ENCODE peak calls at places on chromosome 4, in seven cellular contexts. One of them, this sample, is unnamed.

GRCh38 chr4:186020106-186020792 is 48.7 kb upstream of the TLR3 start:
- DNase-seq in stimulated activated CD4-positive, alpha-beta T cell treated with anti-CD3 and anti-CD28 coated beads, Interleukin-4, amount 100 ng/mL, for 4 hours: no peak
- DNase-seq in LHCN-M2: no peak
- DNase-seq in midbrain: no peak
- DNase-seq in SW480: no peak
- DNase-seq in EL: no peak
- DNase-seq in DMS79: no peak
- DNase-seq in this sample: no peak

GRCh38 chr4:71293705-71294104 is 45.1 kb upstream of the SLC4A4 start:
- DNase-seq in stimulated activated CD4-positive, alpha-beta T cell treated with anti-CD3 and anti-CD28 coated beads, Interleukin-4, amount 100 ng/mL, for 4 hours: no peak
- DNase-seq in EL: peak
- DNase-seq in midbrain: no peak
- DNase-seq in DMS79: no peak
- DNase-seq in LHCN-M2: peak
- DNase-seq in SW480: no peak
- DNase-seq in this sample: no peak

GRCh38 chr4:141388483-141388882 is 167.8 kb downstream of the ZNF330 start:
- DNase-seq in stimulated activated CD4-positive, alpha-beta T cell treated with anti-CD3 and anti-CD28 coated beads, Interleukin-4, amount 100 ng/mL, for 4 hours: no peak
- DNase-seq in midbrain: no peak
- DNase-seq in EL: peak
- DNase-seq in DMS79: no peak
- DNase-seq in SW480: no peak
- DNase-seq in LHCN-M2: no peak
- DNase-seq in this sample: peak

GRCh38 chr4:105808459-105809041 is 86.7 kb upstream of the NPNT start:
- DNase-seq in DMS79: no peak
- DNase-seq in midbrain: no peak
- DNase-seq in EL: peak
- DNase-seq in stimulated activated CD4-positive, alpha-beta T cell treated with anti-CD3 and anti-CD28 coated beads, Interleukin-4, amount 100 ng/mL, for 4 hours: no peak
- DNase-seq in LHCN-M2: peak
- DNase-seq in SW480: peak
- DNase-seq in this sample: peak

GRCh38 chr4:140240237-140240636 is 86.3 kb upstream of the MAML3 start:
- DNase-seq in LHCN-M2: no peak
- DNase-seq in stimulated activated CD4-positive, alpha-beta T cell treated with anti-CD3 and anti-CD28 coated beads, Interleukin-4, amount 100 ng/mL, for 4 hours: no peak
- DNase-seq in DMS79: peak
- DNase-seq in midbrain: no peak
- DNase-seq in EL: no peak
- DNase-seq in SW480: no peak
- DNase-seq in this sample: no peak

GRCh38 chr4:172892300-172892699 is 276.3 kb upstream of the GALNT7 start:
- DNase-seq in DMS79: no peak
- DNase-seq in LHCN-M2: peak
- DNase-seq in stimulated activated CD4-positive, alpha-beta T cell treated with anti-CD3 and anti-CD28 coated beads, Interleukin-4, amount 100 ng/mL, for 4 hours: no peak
- DNase-seq in midbrain: no peak
- DNase-seq in EL: peak
- DNase-seq in SW480: no peak
- DNase-seq in this sample: peak

GRCh38 chr4:113684534-113685091 is 76.9 kb downstream of the CAMK2D start:
- DNase-seq in stimulated activated CD4-positive, alpha-beta T cell treated with anti-CD3 and anti-CD28 coated beads, Interleukin-4, amount 100 ng/mL, for 4 hours: no peak
- DNase-seq in SW480: no peak
- DNase-seq in EL: peak
- DNase-seq in midbrain: peak
- DNase-seq in LHCN-M2: peak
- DNase-seq in DMS79: no peak
- DNase-seq in this sample: peak

GRCh38 chr4:40719008-40719623 is 30.6 kb upstream of the NSUN7 start:
- DNase-seq in midbrain: no peak
- DNase-seq in SW480: peak
- DNase-seq in EL: peak
- DNase-seq in stimulated activated CD4-positive, alpha-beta T cell treated with anti-CD3 and anti-CD28 coated beads, Interleukin-4, amount 100 ng/mL, for 4 hours: no peak
- DNase-seq in DMS79: peak
- DNase-seq in LHCN-M2: peak
- DNase-seq in this sample: peak

GRCh38 chr4:24642941-24643628 is 58.7 kb upstream of the DHX15 start:
- DNase-seq in LHCN-M2: peak
- DNase-seq in DMS79: no peak
- DNase-seq in stimulated activated CD4-positive, alpha-beta T cell treated with anti-CD3 and anti-CD28 coated beads, Interleukin-4, amount 100 ng/mL, for 4 hours: no peak
- DNase-seq in midbrain: no peak
- DNase-seq in EL: peak
- DNase-seq in SW480: peak
- DNase-seq in this sample: no peak

GRCh38 chr4:7434766-7435150 is at the start of gene PSAPL1:
- DNase-seq in DMS79: no peak
- DNase-seq in LHCN-M2: peak
- DNase-seq in midbrain: no peak
- DNase-seq in SW480: peak
- DNase-seq in EL: peak
- DNase-seq in stimulated activated CD4-positive, alpha-beta T cell treated with anti-CD3 and anti-CD28 coated beads, Interleukin-4, amount 100 ng/mL, for 4 hours: no peak
- DNase-seq in this sample: no peak

GRCh38 chr4:113290666-113291065 is 241.2 kb downstream of the ANK2 start:
- DNase-seq in EL: no peak
- DNase-seq in SW480: no peak
- DNase-seq in DMS79: no peak
- DNase-seq in midbrain: no peak
- DNase-seq in stimulated activated CD4-positive, alpha-beta T cell treated with anti-CD3 and anti-CD28 coated beads, Interleukin-4, amount 100 ng/mL, for 4 hours: no peak
- DNase-seq in LHCN-M2: no peak
- DNase-seq in this sample: no peak

GRCh38 chr4:53637348-53637747 is 46.1 kb upstream of the LNX1 start:
- DNase-seq in SW480: no peak
- DNase-seq in stimulated activated CD4-positive, alpha-beta T cell treated with anti-CD3 and anti-CD28 coated beads, Interleukin-4, amount 100 ng/mL, for 4 hours: no peak
- DNase-seq in LHCN-M2: no peak
- DNase-seq in midbrain: no peak
- DNase-seq in EL: no peak
- DNase-seq in DMS79: no peak
- DNase-seq in this sample: no peak

GRCh38 chr4:140090215-140090731 is 63.7 kb downstream of the MAML3 start:
- DNase-seq in SW480: peak
- DNase-seq in stimulated activated CD4-positive, alpha-beta T cell treated with anti-CD3 and anti-CD28 coated beads, Interleukin-4, amount 100 ng/mL, for 4 hours: no peak
- DNase-seq in LHCN-M2: peak
- DNase-seq in DMS79: no peak
- DNase-seq in EL: peak
- DNase-seq in midbrain: no peak
- DNase-seq in this sample: no peak

GRCh38 chr4:165806613-165807012 is 66.4 kb upstream of the TLL1 start:
- DNase-seq in midbrain: no peak
- DNase-seq in EL: no peak
- DNase-seq in LHCN-M2: no peak
- DNase-seq in stimulated activated CD4-positive, alpha-beta T cell treated with anti-CD3 and anti-CD28 coated beads, Interleukin-4, amount 100 ng/mL, for 4 hours: no peak
- DNase-seq in DMS79: no peak
- DNase-seq in SW480: no peak
- DNase-seq in this sample: no peak

GRCh38 chr4:1072830-1073446 is 40.4 kb downstream of the RNF212 start:
- DNase-seq in SW480: peak
- DNase-seq in DMS79: no peak
- DNase-seq in LHCN-M2: peak
- DNase-seq in EL: peak
- DNase-seq in stimulated activated CD4-positive, alpha-beta T cell treated with anti-CD3 and anti-CD28 coated beads, Interleukin-4, amount 100 ng/mL, for 4 hours: peak
- DNase-seq in midbrain: peak
- DNase-seq in this sample: peak

GRCh38 chr4:185143596-185143969 is 517 bp downstream of the SLC25A4 start:
- DNase-seq in midbrain: no peak
- DNase-seq in LHCN-M2: peak
- DNase-seq in stimulated activated CD4-positive, alpha-beta T cell treated with anti-CD3 and anti-CD28 coated beads, Interleukin-4, amount 100 ng/mL, for 4 hours: no peak
- DNase-seq in SW480: peak
- DNase-seq in EL: peak
- DNase-seq in DMS79: no peak
- DNase-seq in this sample: no peak

GRCh38 chr4:76615999-76616398 is 181.0 kb downstream of the SHROOM3 start:
- DNase-seq in SW480: no peak
- DNase-seq in midbrain: no peak
- DNase-seq in LHCN-M2: no peak
- DNase-seq in stimulated activated CD4-positive, alpha-beta T cell treated with anti-CD3 and anti-CD28 coated beads, Interleukin-4, amount 100 ng/mL, for 4 hours: no peak
- DNase-seq in DMS79: no peak
- DNase-seq in EL: no peak
- DNase-seq in this sample: no peak

GRCh38 chr4:101669832-101670188 is 120.7 kb upstream of the BANK1 start:
- DNase-seq in SW480: no peak
- DNase-seq in DMS79: no peak
- DNase-seq in LHCN-M2: no peak
- DNase-seq in EL: no peak
- DNase-seq in midbrain: no peak
- DNase-seq in stimulated activated CD4-positive, alpha-beta T cell treated with anti-CD3 and anti-CD28 coated beads, Interleukin-4, amount 100 ng/mL, for 4 hours: no peak
- DNase-seq in this sample: no peak

GRCh38 chr4:145298885-145299284 is 118.5 kb upstream of the OTUD4 start:
- DNase-seq in LHCN-M2: no peak
- DNase-seq in EL: no peak
- DNase-seq in DMS79: no peak
- DNase-seq in stimulated activated CD4-positive, alpha-beta T cell treated with anti-CD3 and anti-CD28 coated beads, Interleukin-4, amount 100 ng/mL, for 4 hours: no peak
- DNase-seq in SW480: peak
- DNase-seq in midbrain: no peak
- DNase-seq in this sample: no peak

This sample was measured in SK-MEL-5.